ENCODE peak calls at places on chromosomes 11 and 22, in seven cellular contexts. B, C, Z, O, X, V and F are unnamed samples.

GRCh38 chr11:71563401-71563800 is 2.0 kb upstream of the KRTAP5-10 start:
- DNase-seq in V (no peak), Z (no peak), B (no peak), X (no peak), O (no peak), C (peak), F (no peak)

GRCh38 chr11:47714554-47715081 is 551 bp downstream of the AGBL2 start:
- DNase-seq in X (peak), O (peak), B (peak), V (no peak), C (peak), Z (peak), F (peak)

GRCh38 chr11:114183041-114183511 is 113.1 kb upstream of the NNMT start:
- DNase-seq in O (peak), C (no peak), Z (peak), B (peak), X (peak), V (no peak), F (no peak)

GRCh38 chr22:44128961-44129613 is 51.6 kb upstream of the PARVG start:
- DNase-seq in O (peak), X (no peak), C (no peak), Z (peak), V (no peak), B (no peak), F (no peak)

GRCh38 chr22:29710922-29711593 is 8.7 kb upstream of the CABP7 start:
- DNase-seq in O (peak), V (peak), B (no peak), C (no peak), Z (no peak), X (no peak), F (no peak)

GRCh38 chr11:122105009-122105828 is 10.8 kb downstream of the BLID start:
- DNase-seq in Z (no peak), B (no peak), X (no peak), O (no peak), C (no peak), V (no peak), F (no peak)

GRCh38 chr11:75233688-75234295 is 6.8 kb upstream of the TPBGL start:
- DNase-seq in O (no peak), V (peak), Z (no peak), B (no peak), C (peak), X (no peak), F (no peak)

GRCh38 chr11:87022738-87023137 is 15.0 kb upstream of the TMEM135 start:
- DNase-seq in O (no peak), B (no peak), X (no peak), Z (no peak), V (no peak), C (no peak), F (no peak)

GRCh38 chr22:45502215-45503070 is at the start of gene FBLN1:
- DNase-seq in Z (no peak), C (peak), V (no peak), B (peak), O (no peak), X (peak), F (no peak)
- H3K4me3 ChIP-seq in Z (peak), C (peak), V (peak), B (peak), O (peak), X (peak), F (peak)

GRCh38 chr11:65571420-65571819 is 918 bp upstream of the FAM89B start:
- DNase-seq in O (peak), Z (peak), V (no peak), C (no peak), B (no peak), X (no peak), F (no peak)

GRCh38 chr11:65574147-65574962 is 1.5 kb upstream of the EHBP1L1 start:
- DNase-seq in O (peak), Z (peak), X (peak), C (peak), B (peak), V (peak), F (peak)

GRCh38 chr11:65571940-65572339 is 398 bp upstream of the FAM89B start:
- DNase-seq in O (no peak), V (peak), X (peak), C (peak), Z (no peak), B (no peak), F (no peak)

GRCh38 chr11:65573391-65574146 is 1.2 kb downstream of the FAM89B start:
- DNase-seq in V (no peak), C (no peak), Z (peak), O (peak), X (peak), B (peak), F (no peak)

DNA sequence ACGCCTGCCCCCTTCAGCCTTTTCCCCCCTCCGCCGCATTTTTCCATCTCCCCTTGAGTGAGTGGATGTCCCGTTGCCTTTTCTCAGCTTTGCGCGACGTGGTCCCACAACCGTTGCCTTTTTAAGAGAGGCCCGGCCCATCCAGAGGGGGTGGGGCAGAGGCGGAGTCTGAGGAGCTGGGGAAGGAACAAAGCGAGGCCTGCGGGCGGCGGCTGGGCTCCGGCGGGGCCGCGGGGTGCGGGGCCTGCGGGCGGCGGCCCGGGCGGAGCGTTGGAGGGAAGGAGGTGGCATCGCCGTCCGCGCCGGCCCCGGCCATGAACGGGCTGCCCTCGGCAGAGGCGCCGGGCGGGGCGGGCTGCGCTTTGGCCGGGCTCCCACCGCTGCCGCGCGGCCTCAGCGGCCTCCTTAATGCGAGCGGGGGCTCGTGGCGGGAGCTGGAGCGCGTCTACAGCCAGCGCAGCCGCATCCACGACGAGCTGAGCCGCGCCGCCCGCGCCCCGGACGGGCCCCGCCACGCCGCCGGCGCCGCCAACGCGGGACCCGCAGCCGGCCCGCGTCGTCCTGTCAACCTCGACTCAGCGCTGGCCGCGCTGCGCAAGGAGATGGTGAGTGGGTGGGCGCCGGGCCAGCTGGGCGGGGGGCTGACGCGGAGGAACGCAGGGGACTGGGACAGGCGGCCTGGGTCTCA is at the start of gene FAM89B:
- DNase-seq in Z (peak), X (peak), V (peak), B (peak), C (peak), O (peak), F (peak)
- TF ChIP-seq CTCF in Z (no peak), X (no peak), V (no peak), B (no peak), C (no peak), O (no peak), F (no peak)

GRCh38 chr11:8867856-8868705 is 42.9 kb upstream of the AKIP1 start:
- DNase-seq in Z (no peak), B (no peak), V (no peak), O (no peak), C (no peak), X (no peak), F (no peak)

GRCh38 chr11:8872017-8872416 is 39.0 kb upstream of the AKIP1 start:
- DNase-seq in O (no peak), X (no peak), Z (no peak), C (no peak), V (peak), B (no peak), F (no peak)

GRCh38 chr11:8870461-8871282 is 40.3 kb upstream of the AKIP1 start:
- DNase-seq in C (peak), Z (peak), X (peak), B (peak), O (peak), V (peak), F (peak)

GRCh38 chr11:8873966-8874365 is 37.0 kb upstream of the AKIP1 start:
- DNase-seq in V (no peak), C (no peak), B (no peak), Z (no peak), X (no peak), O (no peak), F (no peak)

DNA sequence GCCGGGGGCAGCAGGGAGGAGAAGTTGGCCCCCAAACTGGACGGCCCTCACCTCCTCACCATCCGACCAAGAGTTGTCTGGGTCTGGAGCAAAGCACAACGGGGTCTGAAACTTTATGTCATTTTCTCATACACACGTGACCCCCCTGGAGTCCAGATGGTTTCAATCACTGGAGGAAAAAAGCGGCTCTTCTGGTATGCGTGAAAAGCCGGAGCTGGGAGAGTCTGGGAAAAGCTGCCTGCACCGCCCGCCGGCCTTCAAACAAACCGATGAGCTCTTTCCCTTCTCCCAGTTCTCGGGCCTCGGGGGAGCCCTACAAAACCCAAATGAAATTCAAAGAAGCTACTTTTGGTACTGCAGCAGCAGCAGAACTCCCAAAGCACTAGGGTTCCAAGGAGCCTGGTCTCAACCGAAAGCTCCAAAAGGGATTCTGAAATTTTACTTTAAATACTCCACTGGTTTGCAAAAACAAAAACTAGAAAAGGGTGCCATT is 39.7 kb upstream of the AKIP1 start:
- DNase-seq in B (peak), V (peak), Z (peak), O (no peak), C (peak), X (peak), F (peak)
- TF ChIP-seq POLR2A in B (peak), V (no peak), Z (no peak), O (no peak), C (no peak), X (no peak), F (no peak)

DNA sequence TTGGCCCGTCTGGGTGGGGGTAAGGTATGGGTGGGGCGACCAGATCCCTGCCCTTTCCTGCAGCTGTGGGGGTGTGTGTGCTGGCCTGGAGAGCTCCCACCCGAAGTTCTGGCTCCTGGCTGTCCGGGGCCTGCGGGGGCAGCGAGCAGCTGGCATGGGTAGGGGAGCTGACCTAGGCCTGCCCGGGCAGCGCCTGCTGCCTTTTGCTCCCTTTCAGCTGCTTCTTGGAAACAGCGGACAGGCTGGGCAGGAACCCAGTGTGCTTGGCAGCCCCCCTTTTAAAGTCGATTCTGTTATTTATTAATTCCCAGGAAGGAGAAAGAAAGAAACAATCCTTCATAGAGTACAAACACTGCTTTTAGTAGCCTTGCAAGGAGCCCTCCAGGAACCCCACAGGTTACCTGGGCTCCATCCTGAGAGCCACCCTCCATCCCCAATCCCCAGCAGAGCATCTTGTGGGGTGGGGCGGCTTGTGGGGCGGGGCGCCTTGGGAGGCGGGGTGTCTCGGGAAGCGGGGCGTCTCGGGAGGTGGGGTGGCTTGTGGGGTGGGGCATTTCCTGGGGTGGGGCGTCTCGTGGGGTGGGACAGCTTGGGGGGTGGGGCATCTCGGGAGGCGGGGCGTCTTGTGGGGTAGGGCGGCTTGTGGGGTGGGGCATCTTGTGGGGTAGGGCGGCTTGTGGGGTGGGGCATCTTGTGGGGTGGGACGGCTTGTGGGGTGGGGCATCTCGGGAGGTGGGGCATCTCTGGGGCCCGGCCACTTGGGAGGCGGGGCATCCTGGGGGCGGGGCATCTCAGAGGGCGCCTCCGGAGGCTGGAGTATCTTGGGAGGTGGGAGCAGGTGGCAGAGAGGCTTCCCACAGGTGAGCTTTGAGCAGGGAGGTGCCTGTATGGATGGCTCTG is 7.0 kb downstream of the CD81 start:
- DNase-seq in B (peak), C (no peak), V (no peak), X (peak), O (peak), Z (no peak), F (no peak)
- H3K4me3 ChIP-seq in B (peak), C (no peak), V (no peak), X (peak), O (no peak), Z (peak), F (no peak)

GRCh38 chr11:9384535-9385287 is at the start of gene IPO7:
- DNase-seq in C (peak), X (peak), Z (peak), B (peak), V (peak), O (peak), F (peak)
- TF ChIP-seq CTCF in C (peak), X (no peak), Z (no peak), B (no peak), V (no peak), O (peak), F (no peak)

GRCh38 chr11:61161190-61162091 is at the start of gene VPS37C:
- DNase-seq in C (peak), V (peak), X (peak), B (peak), Z (peak), O (peak), F (peak)
- TF ChIP-seq POLR2A in C (peak), V (no peak), X (peak), B (peak), Z (no peak), O (peak), F (no peak)

DNA sequence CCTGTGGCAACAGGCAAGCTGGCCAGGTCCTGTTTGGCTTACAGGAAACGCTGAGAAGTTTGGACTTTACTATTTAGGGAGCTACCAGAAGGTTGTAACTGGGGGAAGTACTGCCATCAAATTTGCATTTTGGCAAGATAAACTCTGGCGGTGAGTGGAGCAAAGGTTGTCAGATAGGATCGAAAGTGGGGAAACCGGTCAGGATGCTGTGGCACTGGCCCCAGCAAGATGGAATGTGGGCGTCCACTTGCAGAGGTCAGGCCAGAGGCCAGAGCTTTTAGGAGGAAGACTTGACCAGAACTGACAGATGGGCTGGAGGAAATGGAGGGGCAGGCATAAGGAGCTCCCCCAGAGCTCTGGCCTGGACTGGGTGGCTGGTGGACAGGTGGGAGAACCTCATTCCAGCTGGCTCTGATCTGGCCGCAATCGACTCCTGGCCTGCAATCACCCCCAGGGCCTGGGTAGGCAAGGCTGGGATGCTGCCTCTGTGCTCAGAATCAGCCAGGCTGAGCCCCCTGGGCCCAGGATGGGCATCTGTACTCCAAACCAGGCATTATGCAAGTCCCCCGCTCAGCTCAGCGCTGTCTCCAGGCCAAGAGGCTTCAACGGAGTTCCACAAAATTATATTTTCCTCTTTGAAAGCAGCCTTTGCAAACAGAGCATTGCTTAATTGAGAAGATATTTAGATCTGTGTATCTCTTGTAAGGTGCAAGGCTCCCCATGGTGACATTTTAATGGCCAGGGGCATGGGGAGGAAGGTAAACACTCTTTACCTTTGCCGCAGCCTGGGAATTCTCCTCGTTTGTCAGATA is 178.3 kb upstream of the NECTIN1 start:
- DNase-seq in V (peak), X (no peak), B (no peak), C (no peak), Z (no peak), O (peak), F (no peak)
- H3K4me3 ChIP-seq in V (peak), X (no peak), B (no peak), C (no peak), Z (no peak), O (no peak), F (no peak)